ENCODE peak calls at places on chromosomes 6 and 20, in four cellular contexts. One of them, this sample, is unnamed. For H3K4me1 and H3K36me3, the result is how much of the 10 kb centered on the place peaks cover.

GRCh38 chr6:113076116-113076515 is 729.0 kb downstream of the RFPL4B start:
- DNase-seq in adipocyte: no peak
- DNase-seq in CD4-positive, CD25-positive, alpha-beta regulatory T cell: no peak
- DNase-seq in endodermal cell: no peak
- DNase-seq in this sample: no peak

GRCh38 chr20:2558581-2559301 is 22.4 kb downstream of the TMC2 start:
- DNase-seq in endodermal cell: peak
- DNase-seq in adipocyte: peak
- DNase-seq in CD4-positive, CD25-positive, alpha-beta regulatory T cell: no peak
- DNase-seq in this sample: no peak

GRCh38 chr6:17267586-17267985 is 13.6 kb upstream of the RBM24 start:
- DNase-seq in adipocyte: no peak
- DNase-seq in CD4-positive, CD25-positive, alpha-beta regulatory T cell: no peak
- DNase-seq in endodermal cell: no peak
- DNase-seq in this sample: no peak

GRCh38 chr6:35893246-35893645 is 27.7 kb downstream of the SRPK1 start:
- DNase-seq in endodermal cell: no peak
- DNase-seq in CD4-positive, CD25-positive, alpha-beta regulatory T cell: no peak
- DNase-seq in adipocyte: no peak
- DNase-seq in this sample: no peak

GRCh38 chr20:31570021-31570463 is 35.0 kb upstream of the ID1 start:
- DNase-seq in endodermal cell: no peak
- DNase-seq in CD4-positive, CD25-positive, alpha-beta regulatory T cell: no peak
- DNase-seq in adipocyte: no peak
- DNase-seq in this sample: no peak

GRCh38 chr6:2890981-2891767 is 11.9 kb downstream of the SERPINB9 start:
- DNase-seq in CD4-positive, CD25-positive, alpha-beta regulatory T cell: no peak
- DNase-seq in endodermal cell: peak
- DNase-seq in adipocyte: no peak
- DNase-seq in this sample: no peak

GRCh38 chr6:73983367-73983766 is 287.4 kb downstream of the CD109 start:
- DNase-seq in CD4-positive, CD25-positive, alpha-beta regulatory T cell: no peak
- DNase-seq in adipocyte: peak
- DNase-seq in endodermal cell: no peak
- DNase-seq in this sample: no peak

GRCh38 chr20:34262488-34263288 is 21.5 kb downstream of the ASIP start:
- DNase-seq in CD4-positive, CD25-positive, alpha-beta regulatory T cell: peak
- DNase-seq in endodermal cell: peak
- DNase-seq in adipocyte: peak
- DNase-seq in this sample: no peak

GRCh38 chr20:2799271-2799670 is 1.2 kb downstream of the CPXM1 start:
- DNase-seq in endodermal cell: peak
- DNase-seq in CD4-positive, CD25-positive, alpha-beta regulatory T cell: no peak
- DNase-seq in adipocyte: no peak
- DNase-seq in this sample: no peak

GRCh38 chr6:77017537-77017936 is 445.8 kb downstream of the HTR1B start:
- DNase-seq in CD4-positive, CD25-positive, alpha-beta regulatory T cell: no peak
- DNase-seq in adipocyte: no peak
- DNase-seq in endodermal cell: no peak
- DNase-seq in this sample: no peak

GRCh38 chr6:159121387-159121955 is 47.7 kb upstream of the FNDC1 start:
- DNase-seq in CD4-positive, CD25-positive, alpha-beta regulatory T cell: no peak
- DNase-seq in adipocyte: no peak
- DNase-seq in endodermal cell: peak
- DNase-seq in this sample: no peak

GRCh38 chr6:56742122-56742791 is 99.6 kb upstream of the DST start:
- DNase-seq in adipocyte: no peak
- DNase-seq in endodermal cell: no peak
- DNase-seq in CD4-positive, CD25-positive, alpha-beta regulatory T cell: no peak
- DNase-seq in this sample: no peak
- H3K4me3 ChIP-seq in adipocyte: peak
- H3K4me3 ChIP-seq in endodermal cell: no peak
- H3K4me3 ChIP-seq in CD4-positive, CD25-positive, alpha-beta regulatory T cell: no peak
- H3K4me3 ChIP-seq in this sample: no peak

GRCh38 chr6:160882741-160883340 is 108.7 kb upstream of the MAP3K4 start:
- DNase-seq in CD4-positive, CD25-positive, alpha-beta regulatory T cell: no peak
- DNase-seq in endodermal cell: peak
- DNase-seq in adipocyte: peak
- DNase-seq in this sample: no peak
- H3K4me1 ChIP-seq in CD4-positive, CD25-positive, alpha-beta regulatory T cell: under half
- H3K4me1 ChIP-seq in endodermal cell: under half
- H3K4me1 ChIP-seq in adipocyte: under half
- H3K4me1 ChIP-seq in this sample: under half

GRCh38 chr20:44479643-44480042 is 4.0 kb downstream of the TTPAL start:
- DNase-seq in CD4-positive, CD25-positive, alpha-beta regulatory T cell: no peak
- DNase-seq in adipocyte: no peak
- DNase-seq in endodermal cell: no peak
- DNase-seq in this sample: no peak

GRCh38 chr20:44478188-44478587 is 2.5 kb downstream of the TTPAL start:
- DNase-seq in endodermal cell: no peak
- DNase-seq in adipocyte: no peak
- DNase-seq in CD4-positive, CD25-positive, alpha-beta regulatory T cell: no peak
- DNase-seq in this sample: peak

GRCh38 chr20:44477151-44477550 is 1.5 kb downstream of the TTPAL start:
- DNase-seq in endodermal cell: no peak
- DNase-seq in adipocyte: no peak
- DNase-seq in CD4-positive, CD25-positive, alpha-beta regulatory T cell: no peak
- DNase-seq in this sample: peak

GRCh38 chr20:44481719-44482416 is 6.2 kb downstream of the TTPAL start:
- DNase-seq in CD4-positive, CD25-positive, alpha-beta regulatory T cell: no peak
- DNase-seq in endodermal cell: no peak
- DNase-seq in adipocyte: no peak
- DNase-seq in this sample: no peak

GRCh38 chr20:44480097-44480496 is 4.4 kb downstream of the TTPAL start:
- DNase-seq in adipocyte: no peak
- DNase-seq in CD4-positive, CD25-positive, alpha-beta regulatory T cell: no peak
- DNase-seq in endodermal cell: no peak
- DNase-seq in this sample: no peak
- H3K36me3 ChIP-seq in adipocyte: under half
- H3K36me3 ChIP-seq in CD4-positive, CD25-positive, alpha-beta regulatory T cell: under half
- H3K36me3 ChIP-seq in endodermal cell: under half
- H3K36me3 ChIP-seq in this sample: under half

GRCh38 chr20:3980260-3981131 is 34.9 kb downstream of the RNF24 start:
- DNase-seq in CD4-positive, CD25-positive, alpha-beta regulatory T cell: peak
- DNase-seq in endodermal cell: no peak
- DNase-seq in adipocyte: peak
- DNase-seq in this sample: no peak
- H3K4me3 ChIP-seq in CD4-positive, CD25-positive, alpha-beta regulatory T cell: peak
- H3K4me3 ChIP-seq in endodermal cell: no peak
- H3K4me3 ChIP-seq in adipocyte: peak
- H3K4me3 ChIP-seq in this sample: peak

GRCh38 chr6:31525553-31525931 is 3.2 kb upstream of the MCCD1 start:
- DNase-seq in adipocyte: no peak
- DNase-seq in CD4-positive, CD25-positive, alpha-beta regulatory T cell: no peak
- DNase-seq in endodermal cell: no peak
- DNase-seq in this sample: no peak
- H3K4me1 ChIP-seq in adipocyte: under half
- H3K4me1 ChIP-seq in CD4-positive, CD25-positive, alpha-beta regulatory T cell: under half
- H3K4me1 ChIP-seq in endodermal cell: under half
- H3K4me1 ChIP-seq in this sample: under half

DNA sequence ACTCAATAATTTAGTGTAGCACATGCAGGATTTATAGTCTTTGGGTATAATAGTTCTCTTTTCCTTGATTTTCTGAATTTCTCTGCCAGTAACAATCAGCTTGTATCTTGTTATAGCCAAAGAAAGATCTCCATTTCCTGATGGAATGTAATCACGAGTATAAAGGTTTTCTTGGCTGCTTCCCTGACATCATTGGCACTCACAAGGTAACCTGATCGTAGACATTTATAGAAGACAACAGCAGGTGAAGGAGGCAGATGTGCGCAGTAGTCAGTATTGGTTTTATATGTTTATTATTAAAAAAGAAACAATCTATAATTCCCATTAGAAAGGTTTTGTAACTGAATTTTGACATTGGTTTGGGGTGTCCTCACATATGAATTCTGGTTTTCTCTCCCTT is 44.3 kb upstream of the SYNJ2 start:
- DNase-seq in adipocyte: no peak
- DNase-seq in CD4-positive, CD25-positive, alpha-beta regulatory T cell: no peak
- DNase-seq in endodermal cell: no peak
- DNase-seq in this sample: no peak
- H3K36me3 ChIP-seq in adipocyte: half or more
- H3K36me3 ChIP-seq in CD4-positive, CD25-positive, alpha-beta regulatory T cell: half or more
- H3K36me3 ChIP-seq in endodermal cell: half or more
- H3K36me3 ChIP-seq in this sample: under half

DNA sequence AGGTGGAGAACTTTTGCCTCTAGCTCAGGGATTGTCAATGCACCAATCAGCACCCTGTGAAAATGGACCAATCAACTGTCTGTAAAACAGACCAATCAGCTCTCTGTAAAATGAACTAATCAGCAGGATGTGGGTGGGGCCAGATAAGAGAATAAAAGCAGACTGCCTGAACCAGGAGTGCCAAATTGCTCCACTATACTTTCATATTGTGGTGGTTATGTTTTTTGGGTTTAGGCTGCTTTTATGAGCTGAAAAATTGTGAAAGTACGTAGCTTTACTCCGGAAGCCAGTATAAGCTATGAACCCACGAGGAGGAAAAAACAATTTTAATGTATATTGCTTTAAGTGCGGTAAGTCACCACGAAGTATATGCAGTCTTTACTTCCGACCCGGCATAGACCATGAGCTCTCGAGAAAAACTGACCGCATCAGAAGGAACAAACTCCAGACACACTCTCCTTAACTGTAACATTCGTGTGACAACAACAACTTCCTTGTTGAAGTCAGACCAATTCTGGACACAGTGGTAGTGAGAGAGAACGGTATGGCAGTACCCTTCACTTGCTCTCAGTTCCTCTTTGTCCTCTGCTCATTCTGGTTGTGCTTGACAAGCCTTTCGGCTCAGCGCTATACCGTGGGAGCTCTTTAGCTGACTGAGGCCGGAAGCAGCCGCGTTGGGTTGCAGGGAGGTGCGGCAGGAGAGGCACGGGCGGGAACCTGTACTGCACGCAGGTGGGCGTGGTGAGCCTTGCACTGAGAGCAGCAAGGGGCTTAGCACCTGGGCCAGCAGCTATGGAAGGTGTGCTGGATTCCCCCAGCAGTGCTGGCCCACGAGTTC is 81.9 kb upstream of the E2F3 start:
- DNase-seq in adipocyte: no peak
- DNase-seq in endodermal cell: no peak
- DNase-seq in CD4-positive, CD25-positive, alpha-beta regulatory T cell: peak
- DNase-seq in this sample: no peak
- H3K4me3 ChIP-seq in adipocyte: no peak
- H3K4me3 ChIP-seq in endodermal cell: no peak
- H3K4me3 ChIP-seq in CD4-positive, CD25-positive, alpha-beta regulatory T cell: peak
- H3K4me3 ChIP-seq in this sample: no peak

GRCh38 chr6:83884523-83884922 is 25.0 kb downstream of the CYB5R4 start:
- DNase-seq in CD4-positive, CD25-positive, alpha-beta regulatory T cell: peak
- DNase-seq in endodermal cell: no peak
- DNase-seq in adipocyte: peak
- DNase-seq in this sample: no peak
- H3K4me1 ChIP-seq in CD4-positive, CD25-positive, alpha-beta regulatory T cell: under half
- H3K4me1 ChIP-seq in endodermal cell: under half
- H3K4me1 ChIP-seq in adipocyte: under half
- H3K4me1 ChIP-seq in this sample: under half

This sample was measured in aorta.